ENCODE peak calls at places on chromosomes 6 and 20, in six cellular contexts. F, U, B, G, P and R are unnamed samples.

GRCh38 chr6:169866668-169867521 is 115.5 kb downstream of the ERMARD start:
- DNase-seq in F (no peak), U (no peak), B (no peak), G (no peak), P (no peak), R (no peak)

GRCh38 chr20:56628873-56629463 is at the start of gene TFAP2C:
- DNase-seq in F (peak), U (peak), B (peak), G (peak), P (peak), R (no peak)

GRCh38 chr20:20407891-20408805 is 40.2 kb downstream of the INSM1 start:
- DNase-seq in F (no peak), U (peak), B (peak), G (no peak), P (no peak), R (no peak)

GRCh38 chr6:33989016-33989854 is 156.7 kb downstream of the GRM4 start:
- DNase-seq in F (no peak), U (no peak), B (no peak), G (peak), P (no peak), R (no peak)

GRCh38 chr20:8365634-8366033 is 233.6 kb downstream of the PLCB1 start:
- DNase-seq in F (no peak), U (no peak), B (no peak), G (no peak), P (no peak), R (no peak)

GRCh38 chr6:131317516-131317915 is 182.2 kb downstream of the AKAP7 start:
- DNase-seq in F (no peak), U (peak), B (no peak), G (no peak), P (no peak), R (no peak)

GRCh38 chr6:151690768-151691562 is 116.5 kb upstream of the ESR1 start:
- DNase-seq in F (no peak), U (peak), B (no peak), G (no peak), P (no peak), R (peak)

GRCh38 chr6:501891-502601 is 110.5 kb downstream of the IRF4 start:
- DNase-seq in F (no peak), U (no peak), B (no peak), G (no peak), P (no peak), R (peak)

GRCh38 chr20:371755-372542 is 8.6 kb upstream of the TRIB3 start:
- DNase-seq in F (peak), U (peak), B (peak), G (no peak), P (peak), R (no peak)

GRCh38 chr20:41032243-41032642 is 3.6 kb downstream of the TOP1 start:
- DNase-seq in F (peak), U (peak), B (no peak), G (no peak), P (no peak), R (no peak)

DNA sequence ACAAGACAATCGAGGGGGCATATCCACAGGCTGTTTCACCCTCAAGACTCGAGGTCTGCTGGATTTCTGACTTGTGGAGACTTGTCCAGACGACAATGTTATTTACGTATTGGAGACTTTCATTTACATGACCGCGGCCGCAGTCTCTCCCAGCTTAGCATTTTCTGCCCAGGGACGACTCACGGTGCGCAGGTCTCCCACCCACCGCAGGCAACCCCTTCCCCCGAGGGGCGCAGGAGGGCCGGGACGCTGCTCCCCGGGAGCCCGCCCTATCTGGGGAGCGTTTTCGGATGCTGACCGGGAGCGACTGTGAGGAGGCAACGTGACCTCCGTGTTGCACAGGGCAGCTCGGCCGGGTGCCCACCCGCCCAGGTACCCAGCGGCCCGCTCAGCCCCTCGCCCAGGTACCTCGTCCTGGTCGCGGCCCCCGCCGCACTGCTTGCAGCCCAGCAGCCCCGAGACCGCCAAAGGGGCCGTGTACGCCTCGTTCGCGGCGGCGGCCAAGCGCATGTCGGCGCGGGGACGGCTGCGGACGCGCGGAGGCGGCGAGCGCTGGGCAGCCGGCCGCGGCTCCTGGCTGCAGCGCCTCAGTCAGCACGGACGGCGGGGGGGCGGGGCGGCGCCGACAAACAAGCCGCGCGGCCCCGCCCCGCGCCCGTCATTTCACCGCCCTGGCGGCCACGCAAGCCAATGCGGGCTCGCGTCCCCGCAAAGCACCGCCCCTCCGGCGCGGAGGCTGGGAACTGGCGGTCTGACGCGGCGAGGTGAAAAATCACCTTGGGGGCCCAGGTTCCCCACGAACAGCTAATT is 85.5 kb downstream of the SESN1 start:
- DNase-seq in F (peak), U (peak), B (peak), G (peak), P (peak), R (peak)
- TF ChIP-seq CTCF in F (no peak), U (no peak), B (no peak), G (peak), P (peak), R (no peak)

GRCh38 chr6:83192871-83193746 is at the start of the genes PGM3 and RWDD2A:
- DNase-seq in F (peak), U (peak), B (peak), G (peak), P (peak), R (peak)

GRCh38 chr6:83185096-83185495 is 8.0 kb downstream of the PGM3 start:
- DNase-seq in F (no peak), U (no peak), B (no peak), G (no peak), P (no peak), R (no peak)

GRCh38 chr6:83190596-83190995 is 2.5 kb downstream of the PGM3 start:
- DNase-seq in F (no peak), U (no peak), B (no peak), G (no peak), P (no peak), R (no peak)

GRCh38 chr6:83192456-83192855 is 609 bp downstream of the PGM3 start:
- DNase-seq in F (no peak), U (no peak), B (no peak), G (no peak), P (no peak), R (no peak)

GRCh38 chr6:83188501-83188900 is 4.6 kb downstream of the PGM3 start:
- DNase-seq in F (no peak), U (no peak), B (no peak), G (no peak), P (no peak), R (no peak)
- H3K4me3 ChIP-seq in F (no peak), U (no peak), B (no peak), G (no peak), P (no peak), R (no peak)

DNA sequence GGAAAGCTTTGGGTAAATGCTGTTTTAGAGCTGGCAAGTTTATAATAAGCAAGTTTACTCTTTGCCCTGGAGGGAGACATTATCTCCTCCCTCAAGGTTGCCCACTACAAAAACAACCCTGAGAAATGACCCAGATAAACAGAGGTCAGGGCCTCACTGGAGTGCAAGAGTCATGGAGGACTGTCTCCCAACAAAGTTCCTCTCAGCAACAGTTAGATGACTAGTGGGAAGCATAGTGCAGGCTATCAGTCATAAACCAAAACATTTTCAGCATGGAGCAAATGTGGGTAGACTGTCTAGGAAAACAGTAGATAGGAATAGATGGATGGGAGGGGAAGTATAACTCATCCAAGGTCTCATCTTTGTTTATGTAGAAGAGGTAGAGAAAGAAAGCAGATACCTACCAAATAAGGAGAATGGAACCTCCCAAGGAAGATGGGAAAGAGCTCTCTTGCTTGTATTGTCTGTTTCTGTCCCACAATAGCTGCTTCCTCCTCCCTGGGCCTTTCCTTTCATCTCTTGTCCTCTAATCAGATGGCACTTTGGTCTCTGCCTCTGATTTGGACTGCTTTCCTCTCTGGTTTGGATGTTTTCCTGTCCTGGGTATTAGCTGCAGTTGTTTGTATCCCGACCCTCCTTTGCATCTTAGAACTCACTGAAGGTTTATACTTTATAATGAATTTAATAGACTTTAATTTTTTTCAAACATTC is 95.4 kb downstream of the WASF1 start:
- DNase-seq in F (no peak), U (no peak), B (no peak), G (no peak), P (no peak), R (no peak)
- TF ChIP-seq CTCF in F (no peak), U (no peak), B (no peak), G (no peak), P (no peak), R (no peak)

GRCh38 chr6:3454206-3455016 is 2.4 kb downstream of the SLC22A23 start:
- DNase-seq in F (no peak), U (no peak), B (no peak), G (no peak), P (no peak), R (no peak)
- H3K4me3 ChIP-seq in F (peak), U (no peak), B (peak), G (peak), P (peak), R (no peak)

DNA sequence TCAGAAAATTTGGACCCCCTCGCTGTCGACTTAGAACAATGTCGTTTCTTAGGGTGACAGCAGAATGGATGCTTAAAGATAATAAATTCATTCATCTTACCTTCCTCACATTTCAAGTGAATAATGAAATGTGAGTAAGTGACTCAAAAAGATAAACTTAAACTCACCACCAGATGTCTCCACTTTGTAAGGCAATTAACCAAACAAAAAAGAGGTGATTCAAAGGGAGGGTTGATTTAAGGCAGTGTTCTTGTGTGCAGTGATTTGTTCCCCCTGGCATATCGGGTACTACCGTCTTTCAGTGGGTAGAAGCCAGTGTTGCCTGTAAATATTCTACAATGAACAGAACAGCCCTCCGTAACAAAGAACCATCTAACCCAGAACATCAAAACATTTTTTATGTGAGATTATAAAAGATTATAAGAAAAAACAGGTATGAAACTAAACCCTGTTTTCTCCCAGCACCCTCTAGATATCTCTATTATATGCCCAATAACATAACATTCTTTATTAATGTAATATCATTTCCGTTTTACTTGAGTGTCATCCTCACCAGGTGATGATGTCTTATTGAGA is 589.7 kb downstream of the CBLN4 start:
- DNase-seq in F (no peak), U (no peak), B (peak), G (no peak), P (no peak), R (no peak)
- TF ChIP-seq CTCF in F (no peak), U (no peak), B (peak), G (peak), P (no peak), R (no peak)